ENCODE peak calls at places on chromosome 12, in six cellular contexts. C is HFFc6; D is endothelial cell; K is NCI-H748 treated with DMSO at 0.1 percent for 48 hours; P is HepG2; W is CD8-positive, alpha-beta memory T cell. G is an unnamed sample.
A peak's percentile ranks its signal among the peaks of the same experiment; 100 is the strongest.

GRCh38 chr12:19945559-19946485 is 422.5 kb upstream of the PDE3A start:
- DNase-seq in C (no peak), D (no peak), K (no peak), P (no peak), W (no peak), G (no peak)

GRCh38 chr12:25689996-25690501 is 137.0 kb upstream of the LMNTD1 start:
- DNase-seq in C (no peak), D (no peak), K (no peak), P (no peak), W (no peak), G (peak; percentile 91)

GRCh38 chr12:46134205-46134811 is 134.5 kb downstream of the SLC38A1 start:
- DNase-seq in C (no peak), D (no peak), K (no peak), P (no peak), W (no peak), G (no peak)

GRCh38 chr12:131928080-131928764 is 854 bp upstream of the PUS1 start:
- DNase-seq in C (no peak), D (no peak), K (no peak), P (no peak), W (no peak), G (no peak)

GRCh38 chr12:43113153-43113552 is 438.9 kb downstream of the ADAMTS20 start:
- DNase-seq in C (no peak), D (no peak), K (no peak), P (no peak), W (no peak), G (no peak)

GRCh38 chr12:95336387-95337067 is 118.9 kb downstream of the VEZT start:
- DNase-seq in C (peak; percentile 79), D (peak; percentile 72), K (peak; percentile 54), P (peak; percentile 86), W (no peak), G (peak; percentile 88)

GRCh38 chr12:1591029-1591428 is 3.4 kb downstream of the FBXL14 start:
- DNase-seq in C (peak; percentile 55), D (no peak), K (no peak), P (no peak), W (peak; percentile 20), G (no peak)

GRCh38 chr12:66898700-66899469 is 220.0 kb upstream of the GRIP1 start:
- DNase-seq in C (no peak), D (no peak), K (peak; percentile 68), P (no peak), W (no peak), G (no peak)

GRCh38 chr12:132218915-132219314 is 74.7 kb downstream of the NOC4L start:
- DNase-seq in C (no peak), D (peak; percentile 52), K (peak; percentile 74), P (peak; percentile 35), W (peak; percentile 11), G (peak; percentile 81)

GRCh38 chr12:601976-602699 is 61.1 kb downstream of the NINJ2 start:
- DNase-seq in C (no peak), D (no peak), K (no peak), P (no peak), W (no peak), G (no peak)

GRCh38 chr12:128322341-128322740 is 55.4 kb downstream of the TMEM132C start:
- DNase-seq in C (no peak), D (no peak), K (no peak), P (no peak), W (no peak), G (no peak)

GRCh38 chr12:64781374-64782029 is 22.3 kb upstream of the GNS start:
- DNase-seq in C (no peak), D (no peak), K (peak; percentile 45), P (no peak), W (no peak), G (no peak)

GRCh38 chr12:2893007-2893406 is 2.3 kb downstream of the TULP3 start:
- DNase-seq in C (peak; percentile 87), D (no peak), K (no peak), P (peak; percentile 46), W (no peak), G (no peak)

GRCh38 chr12:124168016-124168415 is 126.9 kb upstream of the RFLNA start:
- DNase-seq in C (no peak), D (no peak), K (no peak), P (no peak), W (no peak), G (no peak)

GRCh38 chr12:79997115-79997805 is 62.4 kb upstream of the PPP1R12A start:
- DNase-seq in C (no peak), D (no peak), K (no peak), P (no peak), W (no peak), G (no peak)

GRCh38 chr12:81518638-81519037 is 240.5 kb downstream of the PPFIA2 start:
- DNase-seq in C (no peak), D (no peak), K (no peak), P (no peak), W (no peak), G (no peak)

GRCh38 chr12:79128956-79129355 is 264.4 kb downstream of the SYT1 start:
- DNase-seq in C (no peak), D (no peak), K (no peak), P (no peak), W (no peak), G (no peak)

GRCh38 chr12:1505576-1505975 is 88.8 kb downstream of the FBXL14 start:
- DNase-seq in C (no peak), D (no peak), K (no peak), P (no peak), W (no peak), G (peak; percentile 12)

GRCh38 chr12:109944975-109945374 is 44.9 kb downstream of the TCHP start:
- DNase-seq in C (peak; percentile 31), D (peak; percentile 60), K (no peak), P (peak; percentile 58), W (no peak), G (no peak)

GRCh38 chr12:1629338-1630080 is 478 bp downstream of the WNT5B start:
- DNase-seq in C (no peak), D (peak; percentile 12), K (no peak), P (peak; percentile 32), W (no peak), G (peak; percentile 74)

GRCh38 chr12:82430541-82431145 is 72.3 kb downstream of the METTL25 start:
- DNase-seq in C (no peak), D (no peak), K (no peak), P (no peak), W (no peak), G (no peak)

G was measured in D341Med.